ENCODE peak calls at places on chromosomes 2 and 18, in eight cellular contexts. Q, T, R, D, Z, S, K and E are unnamed samples.

GRCh38 chr2:177812713-177813396 is 259.7 kb downstream of the PDE11A start:
- DNase-seq in Q (peak), T (no peak), R (peak), D (peak), Z (no peak), S (no peak), K (no peak), E (no peak)

GRCh38 chr2:164090533-164090932 is 354.7 kb upstream of the FIGN start:
- DNase-seq in Q (no peak), T (no peak), R (no peak), D (no peak), Z (no peak), S (no peak), K (no peak), E (no peak)

GRCh38 chr2:3662239-3662638 is 4.2 kb downstream of the ALLC start:
- DNase-seq in Q (no peak), T (no peak), R (peak), D (no peak), Z (no peak), S (peak), K (peak), E (no peak)

GRCh38 chr18:46338213-46338612 is 234.0 kb downstream of the HAUS1 start:
- DNase-seq in Q (no peak), T (no peak), R (peak), D (no peak), Z (no peak), S (no peak), K (peak), E (no peak)

GRCh38 chr2:11009866-11010265 is 98.1 kb downstream of the KCNF1 start:
- DNase-seq in Q (no peak), T (no peak), R (no peak), D (no peak), Z (no peak), S (no peak), K (no peak), E (no peak)

GRCh38 chr2:105382177-105382576 is 16.7 kb downstream of the FHL2 start:
- DNase-seq in Q (no peak), T (no peak), R (no peak), D (no peak), Z (no peak), S (no peak), K (no peak), E (no peak)

GRCh38 chr18:64742898-64743297 is 594.0 kb upstream of the LINC00305 start:
- DNase-seq in Q (no peak), T (no peak), R (no peak), D (no peak), Z (no peak), S (no peak), K (no peak), E (no peak)

GRCh38 chr18:37764526-37764925 is 198.9 kb upstream of the CELF4 start:
- DNase-seq in Q (no peak), T (no peak), R (no peak), D (no peak), Z (no peak), S (no peak), K (no peak), E (no peak)

GRCh38 chr2:239602290-239603282 is 201.8 kb upstream of the HDAC4 start:
- DNase-seq in Q (no peak), T (no peak), R (no peak), D (no peak), Z (no peak), S (no peak), K (peak), E (no peak)

GRCh38 chr18:23927821-23928746 is 86.5 kb upstream of the TTC39C start:
- DNase-seq in Q (no peak), T (no peak), R (no peak), D (peak), Z (no peak), S (no peak), K (no peak), E (no peak)

GRCh38 chr2:114727012-114727411 is 284.6 kb downstream of the DPP10 start:
- DNase-seq in Q (no peak), T (no peak), R (no peak), D (no peak), Z (no peak), S (no peak), K (no peak), E (no peak)

GRCh38 chr2:3914243-3914642 is 210.9 kb downstream of the DCDC2C start:
- DNase-seq in Q (no peak), T (no peak), R (no peak), D (no peak), Z (no peak), S (no peak), K (no peak), E (no peak)

GRCh38 chr2:82837588-82838304 is 1621.3 kb downstream of the SUCLG1 start:
- DNase-seq in Q (no peak), T (no peak), R (no peak), D (no peak), Z (no peak), S (peak), K (no peak), E (peak)

GRCh38 chr2:217740796-217741195 is 262.0 kb downstream of the TNS1 start:
- DNase-seq in Q (no peak), T (no peak), R (no peak), D (no peak), Z (no peak), S (no peak), K (no peak), E (no peak)

GRCh38 chr18:43001821-43002220 is 113.7 kb downstream of the RIT2 start:
- DNase-seq in Q (no peak), T (no peak), R (no peak), D (no peak), Z (no peak), S (no peak), K (no peak), E (no peak)

GRCh38 chr2:72576459-72576858 is 249.4 kb downstream of the EXOC6B start:
- DNase-seq in Q (no peak), T (no peak), R (no peak), D (no peak), Z (no peak), S (no peak), K (no peak), E (no peak)

GRCh38 chr2:123047186-123047585 is 977.9 kb upstream of the CNTNAP5 start:
- DNase-seq in Q (no peak), T (no peak), R (no peak), D (no peak), Z (no peak), S (no peak), K (no peak), E (no peak)

GRCh38 chr2:47767880-47768609 is 14.9 kb upstream of the MSH6 start:
- DNase-seq in Q (peak), T (peak), R (peak), D (peak), Z (peak), S (peak), K (peak), E (peak)

GRCh38 chr2:200179201-200179600 is 127.3 kb upstream of the SPATS2L start:
- DNase-seq in Q (no peak), T (no peak), R (no peak), D (no peak), Z (no peak), S (no peak), K (no peak), E (no peak)

GRCh38 chr2:12261993-12262680 is 454.6 kb upstream of the TRIB2 start:
- DNase-seq in Q (no peak), T (no peak), R (peak), D (no peak), Z (no peak), S (no peak), K (no peak), E (no peak)

GRCh38 chr2:48530033-48530804 is at the start of gene STON1:
- DNase-seq in Q (peak), T (peak), R (peak), D (peak), Z (no peak), S (no peak), K (peak), E (no peak)

GRCh38 chr18:13256444-13257305 is 38.1 kb downstream of the LDLRAD4 start:
- DNase-seq in Q (no peak), T (no peak), R (peak), D (no peak), Z (no peak), S (no peak), K (no peak), E (no peak)

GRCh38 chr2:54589340-54590215 is 133.5 kb downstream of the SPTBN1 start:
- DNase-seq in Q (peak), T (peak), R (no peak), D (no peak), Z (no peak), S (no peak), K (no peak), E (peak)

GRCh38 chr2:15765686-15766302 is 174.1 kb downstream of the DDX1 start:
- DNase-seq in Q (no peak), T (no peak), R (no peak), D (no peak), Z (no peak), S (no peak), K (no peak), E (no peak)

GRCh38 chr2:54691439-54692135 is 31.9 kb upstream of the EML6 start:
- DNase-seq in Q (no peak), T (no peak), R (no peak), D (no peak), Z (no peak), S (no peak), K (peak), E (no peak)

GRCh38 chr2:24620936-24621335 is 129.9 kb downstream of the NCOA1 start:
- DNase-seq in Q (no peak), T (no peak), R (no peak), D (no peak), Z (no peak), S (no peak), K (no peak), E (no peak)

GRCh38 chr2:137706786-137707613 is 257.3 kb upstream of the HNMT start:
- DNase-seq in Q (no peak), T (no peak), R (no peak), D (no peak), Z (no peak), S (no peak), K (peak), E (peak)

GRCh38 chr18:58239879-58240278 is 195.9 kb downstream of the NEDD4L start:
- DNase-seq in Q (no peak), T (no peak), R (no peak), D (no peak), Z (no peak), S (no peak), K (no peak), E (no peak)

GRCh38 chr2:40281021-40281940 is 170.6 kb downstream of the SLC8A1 start:
- DNase-seq in Q (no peak), T (no peak), R (no peak), D (peak), Z (peak), S (no peak), K (no peak), E (no peak)

GRCh38 chr2:69718338-69718965 is 23.5 kb upstream of the ANXA4 start:
- DNase-seq in Q (no peak), T (no peak), R (no peak), D (no peak), Z (no peak), S (no peak), K (no peak), E (no peak)

GRCh38 chr2:219687266-219687665 is 59.8 kb downstream of the SLC4A3 start:
- DNase-seq in Q (no peak), T (no peak), R (no peak), D (no peak), Z (no peak), S (peak), K (no peak), E (no peak)
- H3K27ac ChIP-seq in Q (no peak), T (no peak), R (peak), D (no peak), Z (peak), S (peak), K (no peak), E (no peak)

GRCh38 chr2:85852078-85852790 is 36.6 kb downstream of the ST3GAL5 start:
- DNase-seq in Q (no peak), T (no peak), R (no peak), D (no peak), Z (no peak), S (no peak), K (no peak), E (no peak)
- TF ChIP-seq CTCF in Q (no peak), T (no peak), R (no peak), D (no peak), Z (no peak), S (no peak), K (no peak), E (no peak)

GRCh38 chr18:48752928-48753327 is 197.8 kb downstream of the SMAD7 start:
- DNase-seq in Q (no peak), T (no peak), R (no peak), D (no peak), Z (peak), S (no peak), K (no peak), E (no peak)

GRCh38 chr18:48753741-48754140 is 197.0 kb downstream of the SMAD7 start:
- DNase-seq in Q (no peak), T (no peak), R (no peak), D (no peak), Z (peak), S (no peak), K (no peak), E (no peak)

GRCh38 chr18:48754993-48755473 is 195.7 kb downstream of the SMAD7 start:
- DNase-seq in Q (no peak), T (no peak), R (no peak), D (no peak), Z (no peak), S (no peak), K (no peak), E (no peak)

GRCh38 chr18:48752478-48752877 is 198.3 kb downstream of the SMAD7 start:
- DNase-seq in Q (no peak), T (no peak), R (no peak), D (no peak), Z (peak), S (no peak), K (no peak), E (no peak)

GRCh38 chr18:48754559-48754958 is 196.2 kb downstream of the SMAD7 start:
- DNase-seq in Q (no peak), T (no peak), R (no peak), D (no peak), Z (no peak), S (no peak), K (no peak), E (no peak)
- TF ChIP-seq POLR2AphosphoS5 in Q (no peak), T (no peak), R (no peak), D (no peak), Z (no peak), S (no peak), K (no peak), E (no peak)

DNA sequence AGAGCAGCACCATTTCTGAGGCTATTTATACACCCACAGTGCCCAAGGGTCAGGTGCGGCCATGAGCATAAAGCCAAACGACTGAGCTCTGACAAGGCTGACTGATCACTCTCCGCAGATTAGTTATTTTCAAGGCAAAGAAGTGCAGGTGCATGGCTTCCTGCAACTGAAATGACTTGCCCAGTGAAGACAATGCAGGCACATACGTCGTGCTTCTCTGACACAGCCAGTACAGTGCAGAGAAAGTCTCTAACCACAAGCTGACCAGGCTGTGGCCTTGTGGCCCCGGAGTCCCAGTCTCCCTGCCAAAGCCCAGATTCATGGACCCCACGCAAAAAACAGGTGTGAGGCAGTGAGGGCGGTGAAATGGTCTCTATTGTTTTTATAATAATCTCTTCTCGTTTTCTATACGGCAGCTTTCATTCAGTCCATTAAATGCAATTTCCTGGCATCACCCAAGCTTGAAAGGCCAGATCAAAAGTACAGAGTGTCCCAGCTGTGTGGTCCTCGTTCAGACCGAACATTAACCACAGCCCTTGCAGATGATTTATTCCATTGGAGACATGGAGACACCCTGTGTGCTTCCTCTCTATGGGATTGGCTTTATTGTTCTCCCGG is 447.0 kb upstream of the ID2 start:
- DNase-seq in Q (no peak), T (no peak), R (no peak), D (no peak), Z (no peak), S (no peak), K (no peak), E (no peak)
- H3K27ac ChIP-seq in Q (no peak), T (no peak), R (no peak), D (no peak), Z (peak), S (no peak), K (no peak), E (peak)

DNA sequence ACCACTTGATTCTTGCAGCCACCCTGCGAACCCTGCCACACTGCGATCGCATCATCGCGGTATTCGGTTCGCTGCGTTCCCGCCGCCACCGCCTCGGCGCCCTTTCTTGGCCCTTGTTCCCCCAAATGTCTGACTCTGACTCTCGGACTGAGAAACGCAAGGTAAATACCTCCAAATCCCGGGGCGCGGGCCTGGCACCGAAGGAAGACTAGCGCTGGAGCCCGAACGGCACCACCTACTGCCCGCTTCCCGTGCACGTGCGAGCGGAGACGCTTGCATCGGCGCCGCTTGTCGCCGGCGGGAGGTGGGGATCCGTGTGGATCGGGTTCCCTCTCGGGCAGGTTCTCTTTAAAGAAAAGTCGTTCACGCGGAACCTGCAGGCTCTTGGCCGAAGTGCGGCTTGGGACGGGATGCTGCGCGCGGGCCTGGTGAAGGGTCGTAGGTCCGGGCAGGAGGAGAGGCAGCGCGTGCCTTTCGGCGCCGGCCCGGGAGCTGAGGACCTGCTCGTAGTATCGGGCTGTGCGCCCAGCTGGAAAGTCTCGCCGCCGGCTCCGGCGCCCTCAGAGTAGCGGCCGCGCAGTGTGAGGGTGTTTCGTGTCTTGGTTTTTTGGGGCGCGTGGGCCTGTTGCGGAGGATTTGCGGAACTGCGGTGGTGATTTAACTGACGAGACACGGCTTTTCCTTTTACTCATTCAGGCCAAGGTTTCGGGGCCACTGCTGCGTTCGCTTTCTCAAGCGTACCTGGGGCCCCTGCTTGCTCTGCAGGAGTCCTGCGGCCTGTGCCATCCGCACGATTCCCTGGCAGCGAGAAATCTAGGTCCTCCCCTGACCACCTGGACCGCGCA is 536 bp downstream of the BCL2L11 start:
- DNase-seq in Q (peak), T (peak), R (peak), D (peak), Z (peak), S (no peak), K (peak), E (no peak)
- TF ChIP-seq CTCF in Q (no peak), T (no peak), R (no peak), D (no peak), Z (no peak), S (no peak), K (no peak), E (no peak)

GRCh38 chr2:101151141-101151858 is at the start of gene TBC1D8:
- DNase-seq in Q (peak), T (peak), R (peak), D (peak), Z (peak), S (peak), K (peak), E (peak)
- TF ChIP-seq POLR2AphosphoS5 in Q (no peak), T (peak), R (peak), D (peak), Z (no peak), S (peak), K (peak), E (no peak)

GRCh38 chr2:66582975-66583842 is 148.3 kb downstream of the MEIS1 start:
- DNase-seq in Q (no peak), T (no peak), R (peak), D (no peak), Z (no peak), S (no peak), K (no peak), E (no peak)

GRCh38 chr2:66584011-66584410 is 149.1 kb downstream of the MEIS1 start:
- DNase-seq in Q (no peak), T (no peak), R (no peak), D (no peak), Z (no peak), S (no peak), K (no peak), E (no peak)

GRCh38 chr2:66587216-66587615 is 152.3 kb downstream of the MEIS1 start:
- DNase-seq in Q (no peak), T (peak), R (peak), D (no peak), Z (no peak), S (no peak), K (no peak), E (no peak)

GRCh38 chr2:66582364-66582974 is 147.5 kb downstream of the MEIS1 start:
- DNase-seq in Q (no peak), T (no peak), R (peak), D (no peak), Z (no peak), S (no peak), K (no peak), E (no peak)

DNA sequence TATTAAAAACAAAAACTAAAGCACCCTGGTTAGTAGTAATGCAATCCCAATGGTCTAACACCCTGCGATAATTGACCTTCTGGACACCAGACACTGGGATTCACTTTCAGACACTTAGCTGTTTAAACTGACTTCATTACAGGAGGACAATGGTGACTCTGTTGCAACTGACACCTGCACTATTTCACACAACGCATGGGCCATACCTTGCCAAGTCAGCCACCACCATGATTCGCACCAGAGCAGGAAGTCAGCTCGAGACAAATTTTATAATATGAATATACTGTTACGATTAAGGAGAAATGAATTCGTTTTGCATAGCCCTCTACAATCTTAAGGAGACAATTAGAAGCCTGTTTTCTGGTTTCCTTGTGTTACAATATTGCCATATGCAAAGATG is 150.7 kb downstream of the MEIS1 start:
- DNase-seq in Q (no peak), T (no peak), R (no peak), D (no peak), Z (no peak), S (no peak), K (no peak), E (no peak)
- H3K27ac ChIP-seq in Q (no peak), T (no peak), R (no peak), D (peak), Z (no peak), S (no peak), K (no peak), E (no peak)

GRCh38 chr2:127695491-127696472 is 5.5 kb upstream of the SFT2D3 start:
- DNase-seq in Q (no peak), T (peak), R (peak), D (peak), Z (no peak), S (peak), K (peak), E (peak)
- TF ChIP-seq CTCF in Q (no peak), T (peak), R (peak), D (peak), Z (no peak), S (peak), K (peak), E (peak)